ENCODE peak calls at places on chromosomes 13 and 19, in nine cellular contexts. One of them, this sample, is unnamed.

GRCh38 chr13:93925976-93926375 is 553.5 kb downstream of the DCT start:
- DNase-seq in ureter: no peak
- DNase-seq in skeletal muscle cell: no peak
- DNase-seq in BJ: no peak
- DNase-seq in stomach: no peak
- DNase-seq in HFFc6: no peak
- DNase-seq in IMR-90: no peak
- DNase-seq in activated naive CD4-positive, alpha-beta T cell treated with anti-CD3 and anti-CD28 coated beads for 36 hours: no peak
- DNase-seq in CD8-positive, alpha-beta memory T cell: no peak
- DNase-seq in this sample: no peak

GRCh38 chr19:30784850-30785459 is 412.8 kb downstream of the ZNF536 start:
- DNase-seq in ureter: peak; percentile 61
- DNase-seq in skeletal muscle cell: no peak
- DNase-seq in BJ: no peak
- DNase-seq in stomach: peak; percentile 43
- DNase-seq in HFFc6: no peak
- DNase-seq in IMR-90: peak; percentile 26
- DNase-seq in activated naive CD4-positive, alpha-beta T cell treated with anti-CD3 and anti-CD28 coated beads for 36 hours: peak; percentile 72
- DNase-seq in CD8-positive, alpha-beta memory T cell: peak; percentile 28
- DNase-seq in this sample: no peak

GRCh38 chr19:57106646-57107235 is 13.0 kb upstream of the USP29 start:
- DNase-seq in ureter: no peak
- DNase-seq in skeletal muscle cell: no peak
- DNase-seq in BJ: no peak
- DNase-seq in stomach: no peak
- DNase-seq in HFFc6: no peak
- DNase-seq in IMR-90: no peak
- DNase-seq in activated naive CD4-positive, alpha-beta T cell treated with anti-CD3 and anti-CD28 coated beads for 36 hours: no peak
- DNase-seq in CD8-positive, alpha-beta memory T cell: no peak
- DNase-seq in this sample: no peak

GRCh38 chr13:27465611-27466010 is 15.2 kb upstream of the MTIF3 start:
- DNase-seq in ureter: no peak
- DNase-seq in skeletal muscle cell: no peak
- DNase-seq in BJ: no peak
- DNase-seq in stomach: no peak
- DNase-seq in HFFc6: no peak
- DNase-seq in IMR-90: no peak
- DNase-seq in activated naive CD4-positive, alpha-beta T cell treated with anti-CD3 and anti-CD28 coated beads for 36 hours: no peak
- DNase-seq in CD8-positive, alpha-beta memory T cell: no peak
- DNase-seq in this sample: no peak

GRCh38 chr19:16315825-16316505 is 8.7 kb upstream of the KLF2 start:
- DNase-seq in ureter: peak; percentile 68
- DNase-seq in skeletal muscle cell: peak; percentile 96
- DNase-seq in BJ: peak; percentile 97
- DNase-seq in stomach: no peak
- DNase-seq in HFFc6: peak; percentile 98
- DNase-seq in IMR-90: peak; percentile 99
- DNase-seq in activated naive CD4-positive, alpha-beta T cell treated with anti-CD3 and anti-CD28 coated beads for 36 hours: no peak
- DNase-seq in CD8-positive, alpha-beta memory T cell: no peak
- DNase-seq in this sample: peak; percentile 96

GRCh38 chr13:37198629-37199028 is 93.2 kb upstream of the CSNK1A1L start:
- DNase-seq in ureter: no peak
- DNase-seq in skeletal muscle cell: no peak
- DNase-seq in BJ: no peak
- DNase-seq in stomach: no peak
- DNase-seq in HFFc6: no peak
- DNase-seq in IMR-90: no peak
- DNase-seq in activated naive CD4-positive, alpha-beta T cell treated with anti-CD3 and anti-CD28 coated beads for 36 hours: no peak
- DNase-seq in CD8-positive, alpha-beta memory T cell: no peak
- DNase-seq in this sample: no peak

GRCh38 chr19:34837262-34837661 is 64.2 kb upstream of the ZNF599 start:
- DNase-seq in ureter: no peak
- DNase-seq in skeletal muscle cell: no peak
- DNase-seq in BJ: no peak
- DNase-seq in stomach: peak; percentile 25
- DNase-seq in HFFc6: no peak
- DNase-seq in IMR-90: no peak
- DNase-seq in activated naive CD4-positive, alpha-beta T cell treated with anti-CD3 and anti-CD28 coated beads for 36 hours: no peak
- DNase-seq in CD8-positive, alpha-beta memory T cell: no peak
- DNase-seq in this sample: no peak

GRCh38 chr19:19372656-19373416 is 32.6 kb upstream of the GATAD2A start:
- DNase-seq in ureter: peak; percentile 84
- DNase-seq in skeletal muscle cell: no peak
- DNase-seq in BJ: no peak
- DNase-seq in stomach: peak; percentile 74
- DNase-seq in HFFc6: peak; percentile 48
- DNase-seq in IMR-90: peak; percentile 45
- DNase-seq in activated naive CD4-positive, alpha-beta T cell treated with anti-CD3 and anti-CD28 coated beads for 36 hours: peak; percentile 57
- DNase-seq in CD8-positive, alpha-beta memory T cell: peak; percentile 27
- DNase-seq in this sample: no peak

GRCh38 chr19:29964171-29964570 is 22.1 kb downstream of the URI1 start:
- DNase-seq in ureter: no peak
- DNase-seq in skeletal muscle cell: no peak
- DNase-seq in BJ: no peak
- DNase-seq in stomach: no peak
- DNase-seq in HFFc6: no peak
- DNase-seq in IMR-90: peak; percentile 47
- DNase-seq in activated naive CD4-positive, alpha-beta T cell treated with anti-CD3 and anti-CD28 coated beads for 36 hours: no peak
- DNase-seq in CD8-positive, alpha-beta memory T cell: no peak
- DNase-seq in this sample: no peak

GRCh38 chr13:35191883-35192282 is 249.8 kb downstream of the NBEA start:
- DNase-seq in ureter: no peak
- DNase-seq in skeletal muscle cell: no peak
- DNase-seq in BJ: peak; percentile 12
- DNase-seq in stomach: no peak
- DNase-seq in HFFc6: no peak
- DNase-seq in IMR-90: no peak
- DNase-seq in activated naive CD4-positive, alpha-beta T cell treated with anti-CD3 and anti-CD28 coated beads for 36 hours: no peak
- DNase-seq in CD8-positive, alpha-beta memory T cell: no peak
- DNase-seq in this sample: no peak

GRCh38 chr19:41997851-41998229 is 3.8 kb upstream of the ATP1A3 start:
- DNase-seq in ureter: no peak
- DNase-seq in skeletal muscle cell: no peak
- DNase-seq in BJ: no peak
- DNase-seq in stomach: no peak
- DNase-seq in HFFc6: no peak
- DNase-seq in IMR-90: no peak
- DNase-seq in activated naive CD4-positive, alpha-beta T cell treated with anti-CD3 and anti-CD28 coated beads for 36 hours: no peak
- DNase-seq in CD8-positive, alpha-beta memory T cell: no peak
- DNase-seq in this sample: no peak

GRCh38 chr19:48553676-48554384 is 1.9 kb downstream of the SULT2B1 start:
- DNase-seq in ureter: peak; percentile 67
- DNase-seq in skeletal muscle cell: peak; percentile 53
- DNase-seq in BJ: peak; percentile 39
- DNase-seq in stomach: peak; percentile 45
- DNase-seq in HFFc6: peak; percentile 86
- DNase-seq in IMR-90: peak; percentile 86
- DNase-seq in activated naive CD4-positive, alpha-beta T cell treated with anti-CD3 and anti-CD28 coated beads for 36 hours: no peak
- DNase-seq in CD8-positive, alpha-beta memory T cell: no peak
- DNase-seq in this sample: no peak

GRCh38 chr19:41175825-41176734 is 16.9 kb upstream of the CYP2S1 start:
- DNase-seq in ureter: peak; percentile 82
- DNase-seq in skeletal muscle cell: peak; percentile 18
- DNase-seq in BJ: peak; percentile 38
- DNase-seq in stomach: peak; percentile 62
- DNase-seq in HFFc6: peak; percentile 70
- DNase-seq in IMR-90: peak; percentile 76
- DNase-seq in activated naive CD4-positive, alpha-beta T cell treated with anti-CD3 and anti-CD28 coated beads for 36 hours: peak; percentile 71
- DNase-seq in CD8-positive, alpha-beta memory T cell: no peak
- DNase-seq in this sample: peak; percentile 54

GRCh38 chr13:105050696-105051095 is 1484.8 kb downstream of the EFNB2 start:
- DNase-seq in ureter: no peak
- DNase-seq in skeletal muscle cell: no peak
- DNase-seq in BJ: no peak
- DNase-seq in stomach: no peak
- DNase-seq in HFFc6: no peak
- DNase-seq in IMR-90: peak; percentile 4
- DNase-seq in activated naive CD4-positive, alpha-beta T cell treated with anti-CD3 and anti-CD28 coated beads for 36 hours: no peak
- DNase-seq in CD8-positive, alpha-beta memory T cell: no peak
- DNase-seq in this sample: no peak

GRCh38 chr13:73865027-73865426 is 269.2 kb downstream of the KLF12 start:
- DNase-seq in ureter: no peak
- DNase-seq in skeletal muscle cell: no peak
- DNase-seq in BJ: no peak
- DNase-seq in stomach: no peak
- DNase-seq in HFFc6: no peak
- DNase-seq in IMR-90: no peak
- DNase-seq in activated naive CD4-positive, alpha-beta T cell treated with anti-CD3 and anti-CD28 coated beads for 36 hours: no peak
- DNase-seq in CD8-positive, alpha-beta memory T cell: no peak
- DNase-seq in this sample: no peak

GRCh38 chr13:107721436-107721835 is 493.9 kb downstream of the LIG4 start:
- DNase-seq in ureter: no peak
- DNase-seq in skeletal muscle cell: no peak
- DNase-seq in BJ: no peak
- DNase-seq in stomach: no peak
- DNase-seq in HFFc6: no peak
- DNase-seq in IMR-90: no peak
- DNase-seq in activated naive CD4-positive, alpha-beta T cell treated with anti-CD3 and anti-CD28 coated beads for 36 hours: no peak
- DNase-seq in CD8-positive, alpha-beta memory T cell: no peak
- DNase-seq in this sample: no peak

GRCh38 chr13:22144806-22145205 is 473.9 kb downstream of the FGF9 start:
- DNase-seq in ureter: no peak
- DNase-seq in skeletal muscle cell: no peak
- DNase-seq in BJ: no peak
- DNase-seq in stomach: no peak
- DNase-seq in HFFc6: no peak
- DNase-seq in IMR-90: no peak
- DNase-seq in activated naive CD4-positive, alpha-beta T cell treated with anti-CD3 and anti-CD28 coated beads for 36 hours: no peak
- DNase-seq in CD8-positive, alpha-beta memory T cell: no peak
- DNase-seq in this sample: no peak

GRCh38 chr19:55484571-55485438 is at the start of gene NAT14:
- DNase-seq in ureter: peak; percentile 57
- DNase-seq in skeletal muscle cell: no peak
- DNase-seq in BJ: no peak
- DNase-seq in stomach: peak; percentile 45
- DNase-seq in HFFc6: peak; percentile 36
- DNase-seq in IMR-90: peak; percentile 48
- DNase-seq in activated naive CD4-positive, alpha-beta T cell treated with anti-CD3 and anti-CD28 coated beads for 36 hours: peak; percentile 55
- DNase-seq in CD8-positive, alpha-beta memory T cell: peak; percentile 63
- DNase-seq in this sample: no peak

GRCh38 chr13:23980160-23980551 is 82.9 kb upstream of the C1QTNF9B start:
- DNase-seq in ureter: peak; percentile 77
- DNase-seq in skeletal muscle cell: no peak
- DNase-seq in BJ: no peak
- DNase-seq in stomach: peak; percentile 83
- DNase-seq in HFFc6: peak; percentile 82
- DNase-seq in IMR-90: peak; percentile 82
- DNase-seq in activated naive CD4-positive, alpha-beta T cell treated with anti-CD3 and anti-CD28 coated beads for 36 hours: peak; percentile 84
- DNase-seq in CD8-positive, alpha-beta memory T cell: peak; percentile 90
- DNase-seq in this sample: no peak

GRCh38 chr13:84885868-84886267 is 913.4 kb downstream of the SLITRK6 start:
- DNase-seq in ureter: no peak
- DNase-seq in skeletal muscle cell: no peak
- DNase-seq in BJ: no peak
- DNase-seq in stomach: no peak
- DNase-seq in HFFc6: no peak
- DNase-seq in IMR-90: no peak
- DNase-seq in activated naive CD4-positive, alpha-beta T cell treated with anti-CD3 and anti-CD28 coated beads for 36 hours: no peak
- DNase-seq in CD8-positive, alpha-beta memory T cell: no peak
- DNase-seq in this sample: no peak

GRCh38 chr19:51346742-51347141 is 4.8 kb upstream of the VSIG10L start:
- DNase-seq in ureter: no peak
- DNase-seq in skeletal muscle cell: no peak
- DNase-seq in BJ: no peak
- DNase-seq in stomach: no peak
- DNase-seq in HFFc6: no peak
- DNase-seq in IMR-90: no peak
- DNase-seq in activated naive CD4-positive, alpha-beta T cell treated with anti-CD3 and anti-CD28 coated beads for 36 hours: no peak
- DNase-seq in CD8-positive, alpha-beta memory T cell: no peak
- DNase-seq in this sample: no peak

GRCh38 chr19:54115071-54116063 is at the start of the genes PRPF31 and TFPT:
- DNase-seq in ureter: peak; percentile 97
- DNase-seq in skeletal muscle cell: peak; percentile 91
- DNase-seq in BJ: peak; percentile 77
- DNase-seq in stomach: peak; percentile 98
- DNase-seq in HFFc6: peak; percentile 96
- DNase-seq in IMR-90: peak; percentile 98
- DNase-seq in activated naive CD4-positive, alpha-beta T cell treated with anti-CD3 and anti-CD28 coated beads for 36 hours: peak; percentile 99
- DNase-seq in CD8-positive, alpha-beta memory T cell: peak; percentile 92
- DNase-seq in this sample: peak; percentile 95

GRCh38 chr13:112641456-112641855 is 48.4 kb upstream of the ATP11A start:
- DNase-seq in ureter: no peak
- DNase-seq in skeletal muscle cell: no peak
- DNase-seq in BJ: no peak
- DNase-seq in stomach: no peak
- DNase-seq in HFFc6: no peak
- DNase-seq in IMR-90: no peak
- DNase-seq in activated naive CD4-positive, alpha-beta T cell treated with anti-CD3 and anti-CD28 coated beads for 36 hours: no peak
- DNase-seq in CD8-positive, alpha-beta memory T cell: no peak
- DNase-seq in this sample: no peak

GRCh38 chr19:43675269-43675879 is 5.4 kb upstream of the PLAUR start:
- DNase-seq in ureter: peak; percentile 84
- DNase-seq in skeletal muscle cell: no peak
- DNase-seq in BJ: no peak
- DNase-seq in stomach: peak; percentile 84
- DNase-seq in HFFc6: peak; percentile 30
- DNase-seq in IMR-90: peak; percentile 78
- DNase-seq in activated naive CD4-positive, alpha-beta T cell treated with anti-CD3 and anti-CD28 coated beads for 36 hours: peak; percentile 33
- DNase-seq in CD8-positive, alpha-beta memory T cell: no peak
- DNase-seq in this sample: no peak

GRCh38 chr19:36915992-36916830 is at the start of the genes ZNF568 and ZNF829:
- DNase-seq in ureter: peak; percentile 88
- DNase-seq in skeletal muscle cell: peak; percentile 65
- DNase-seq in BJ: peak; percentile 52
- DNase-seq in stomach: peak; percentile 83
- DNase-seq in HFFc6: peak; percentile 91
- DNase-seq in IMR-90: peak; percentile 83
- DNase-seq in activated naive CD4-positive, alpha-beta T cell treated with anti-CD3 and anti-CD28 coated beads for 36 hours: peak; percentile 96
- DNase-seq in CD8-positive, alpha-beta memory T cell: peak; percentile 92
- DNase-seq in this sample: peak; percentile 54

GRCh38 chr19:6572217-6572616 is 18.7 kb downstream of the CD70 start:
- DNase-seq in ureter: no peak
- DNase-seq in skeletal muscle cell: no peak
- DNase-seq in BJ: no peak
- DNase-seq in stomach: no peak
- DNase-seq in HFFc6: no peak
- DNase-seq in IMR-90: no peak
- DNase-seq in activated naive CD4-positive, alpha-beta T cell treated with anti-CD3 and anti-CD28 coated beads for 36 hours: no peak
- DNase-seq in CD8-positive, alpha-beta memory T cell: no peak
- DNase-seq in this sample: no peak